ENCODE peak calls at places on chromosome 5, in four cellular contexts. H, B, L and D are unnamed samples.

GRCh38 chr5:147466581-147466980 is 43.3 kb downstream of the DPYSL3 start:
- DNase-seq in H (no peak), L (no peak), B (no peak), D (no peak)

GRCh38 chr5:179276838-179277395 is 68.3 kb downstream of the ADAMTS2 start:
- DNase-seq in L (peak; percentile 26), B (no peak), H (no peak), D (peak; percentile 27)

GRCh38 chr5:113378960-113379541 is 55.7 kb downstream of the TSSK1B start:
- DNase-seq in H (peak; percentile 60), L (peak; percentile 38), B (peak; percentile 65), D (no peak)

GRCh38 chr5:170247363-170247762 is 14.6 kb downstream of the C5orf58 start:
- DNase-seq in L (no peak), B (peak; percentile 47), H (no peak), D (no peak)

GRCh38 chr5:134555223-134555790 is 29.8 kb downstream of the JADE2 start:
- DNase-seq in B (no peak), L (no peak), H (no peak), D (no peak)

GRCh38 chr5:66306844-66307315 is 162.8 kb downstream of the SREK1 start:
- DNase-seq in L (no peak), H (no peak), B (peak; percentile 1), D (no peak)

GRCh38 chr5:15789661-15790060 is 289.7 kb downstream of the FBXL7 start:
- DNase-seq in H (no peak), L (no peak), B (peak; percentile 26), D (no peak)

GRCh38 chr5:15600035-15600434 is 100.1 kb downstream of the FBXL7 start:
- DNase-seq in B (no peak), H (no peak), L (no peak), D (no peak)

GRCh38 chr5:90092734-90093133 is 316.8 kb downstream of the CETN3 start:
- DNase-seq in H (no peak), B (no peak), L (no peak), D (no peak)

GRCh38 chr5:94893404-94894145 is 275.1 kb downstream of the SLF1 start:
- DNase-seq in L (no peak), H (peak; percentile 4), B (peak; percentile 28), D (no peak)

GRCh38 chr5:149265559-149265958 is 6.1 kb upstream of the AFAP1L1 start:
- DNase-seq in B (peak; percentile 71), L (no peak), H (peak; percentile 25), D (no peak)

GRCh38 chr5:140402258-140403074 is 833 bp downstream of the ANKHD1 start:
- DNase-seq in L (peak; percentile 55), H (peak; percentile 44), B (peak; percentile 55), D (peak; percentile 79)

GRCh38 chr5:127029513-127030258 is 672 bp downstream of the MARCHF3 start:
- DNase-seq in B (peak; percentile 63), H (peak; percentile 61), L (peak; percentile 56), D (peak; percentile 78)

GRCh38 chr5:57524661-57525060 is 42.0 kb upstream of the ACTBL2 start:
- DNase-seq in H (no peak), B (no peak), L (no peak), D (no peak)

GRCh38 chr5:33792559-33792958 is 99.2 kb downstream of the ADAMTS12 start:
- DNase-seq in B (no peak), L (no peak), H (no peak), D (no peak)

GRCh38 chr5:102902647-102903046 is 147.5 kb downstream of the PAM start:
- DNase-seq in B (no peak), L (no peak), H (no peak), D (no peak)

GRCh38 chr5:149352169-149352568 is 5.7 kb upstream of the PCYOX1L start:
- DNase-seq in H (no peak), L (no peak), B (no peak), D (no peak)

GRCh38 chr5:149238540-149238939 is 33.1 kb upstream of the AFAP1L1 start:
- DNase-seq in H (no peak), B (no peak), L (no peak), D (no peak)

GRCh38 chr5:135062216-135063055 is 28.4 kb upstream of the PITX1 start:
- DNase-seq in B (no peak), L (no peak), H (no peak), D (no peak)

GRCh38 chr5:153619706-153620105 is 129.2 kb downstream of the GRIA1 start:
- DNase-seq in H (no peak), B (peak; percentile 63), L (no peak), D (no peak)

GRCh38 chr5:179819296-179820126 is 1.2 kb upstream of the SQSTM1 start:
- DNase-seq in B (peak; percentile 70), L (peak; percentile 78), H (peak; percentile 64), D (peak; percentile 87)

GRCh38 chr5:158758666-158759065 is 341.1 kb downstream of the EBF1 start:
- DNase-seq in B (peak; percentile 85), L (no peak), H (no peak), D (no peak)

GRCh38 chr5:9502435-9502834 is 43.4 kb downstream of the SEMA5A start:
- DNase-seq in B (no peak), L (no peak), H (no peak), D (no peak)

GRCh38 chr5:146025681-146026080 is 79.7 kb downstream of the PLAC8L1 start:
- DNase-seq in L (no peak), B (no peak), H (no peak), D (no peak)

GRCh38 chr5:124980174-124980941 is 233.9 kb upstream of the ZNF608 start:
- DNase-seq in H (no peak), L (no peak), B (no peak), D (no peak)

GRCh38 chr5:176810084-176810597 is at the start of gene UNC5A:
- DNase-seq in L (peak; percentile 46), H (peak; percentile 48), B (peak; percentile 21), D (peak; percentile 37)

GRCh38 chr5:159531554-159532105 is 201.3 kb upstream of the IL12B start:
- DNase-seq in H (no peak), B (no peak), L (no peak), D (no peak)

GRCh38 chr5:156920042-156920860 is 42.8 kb downstream of the TIMD4 start:
- DNase-seq in H (no peak), L (no peak), B (no peak), D (no peak)